ENCODE peak calls at places on chromosomes 6 and 20, in four cellular contexts. X, E, D and F are unnamed samples. For H3K4me1 and H3K36me3, the result is how much of the 10 kb centered on the place peaks cover.

GRCh38 chr6:36793296-36793912 is 45.8 kb downstream of the CPNE5 start:
- DNase-seq in X (no peak), E (no peak), D (no peak), F (no peak)

GRCh38 chr6:140415266-140415665 is 1040.8 kb upstream of the CITED2 start:
- DNase-seq in D (no peak), E (no peak), X (no peak), F (no peak)

GRCh38 chr20:45011108-45011526 is 44.8 kb downstream of the STK4 start:
- DNase-seq in E (peak), D (peak), X (peak), F (peak)

GRCh38 chr6:112027942-112028674 is 25.8 kb upstream of the CCN6 start:
- DNase-seq in E (peak), D (no peak), X (no peak), F (no peak)

GRCh38 chr20:19993937-19994667 is 23.1 kb upstream of the NAA20 start:
- DNase-seq in D (no peak), X (no peak), E (peak), F (no peak)

GRCh38 chr20:45629496-45630100 is at the start of gene WFDC10A:
- DNase-seq in D (peak), X (peak), E (peak), F (peak)

GRCh38 chr6:1336246-1336843 is 24.4 kb downstream of the FOXQ1 start:
- DNase-seq in E (peak), D (peak), X (peak), F (peak)

GRCh38 chr6:57109905-57110304 is 19.9 kb downstream of the ZNF451 start:
- DNase-seq in E (peak), X (no peak), D (no peak), F (no peak)

GRCh38 chr6:106618324-106618723 is 11.0 kb downstream of the RTN4IP1 start:
- DNase-seq in X (no peak), D (no peak), E (no peak), F (no peak)

DNA sequence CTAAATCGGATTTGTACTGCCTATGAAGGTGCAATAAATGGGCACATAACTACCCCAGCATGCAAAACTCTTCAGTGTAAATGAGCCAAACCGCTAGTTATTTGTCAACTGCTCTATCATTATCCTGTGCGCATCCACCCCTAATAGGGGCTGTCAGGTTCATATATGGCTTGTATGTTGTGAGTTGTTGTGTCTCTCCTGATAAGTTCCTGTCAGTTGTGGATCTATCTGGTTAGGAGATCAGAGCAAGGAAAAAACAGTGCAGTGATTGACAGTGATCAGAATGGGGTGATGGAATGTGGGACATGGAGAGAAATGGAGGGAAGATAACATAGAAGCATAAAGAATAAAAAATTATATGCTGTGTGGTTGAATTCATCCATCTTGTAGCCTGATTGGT is 686.9 kb upstream of the ID4 start:
- DNase-seq in D (no peak), E (no peak), X (no peak), F (no peak)
- H3K4me1 ChIP-seq in D (under half), E (under half), X (under half), F (under half)

DNA sequence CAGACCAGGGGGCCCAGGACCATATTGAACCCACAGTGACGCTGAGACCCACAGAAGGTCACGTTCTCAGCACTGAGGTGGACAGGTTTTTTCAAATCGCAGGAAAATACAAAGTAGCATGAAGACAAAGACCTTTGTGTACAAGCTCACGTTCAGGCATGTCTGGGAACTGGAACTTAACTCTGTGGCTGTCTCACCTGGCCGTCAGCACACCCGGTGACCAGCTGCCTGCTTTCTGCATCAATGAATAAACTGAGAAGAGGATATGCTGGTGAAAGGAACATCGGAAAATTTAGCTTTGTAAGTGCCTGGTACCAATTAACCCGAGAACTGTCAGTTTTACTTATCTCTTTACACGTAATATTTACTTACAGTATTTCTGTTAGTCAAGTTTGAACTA is 36.5 kb downstream of the WDR27 start:
- DNase-seq in X (no peak), E (no peak), D (no peak), F (no peak)
- H3K36me3 ChIP-seq in X (under half), E (under half), D (under half), F (under half)

DNA sequence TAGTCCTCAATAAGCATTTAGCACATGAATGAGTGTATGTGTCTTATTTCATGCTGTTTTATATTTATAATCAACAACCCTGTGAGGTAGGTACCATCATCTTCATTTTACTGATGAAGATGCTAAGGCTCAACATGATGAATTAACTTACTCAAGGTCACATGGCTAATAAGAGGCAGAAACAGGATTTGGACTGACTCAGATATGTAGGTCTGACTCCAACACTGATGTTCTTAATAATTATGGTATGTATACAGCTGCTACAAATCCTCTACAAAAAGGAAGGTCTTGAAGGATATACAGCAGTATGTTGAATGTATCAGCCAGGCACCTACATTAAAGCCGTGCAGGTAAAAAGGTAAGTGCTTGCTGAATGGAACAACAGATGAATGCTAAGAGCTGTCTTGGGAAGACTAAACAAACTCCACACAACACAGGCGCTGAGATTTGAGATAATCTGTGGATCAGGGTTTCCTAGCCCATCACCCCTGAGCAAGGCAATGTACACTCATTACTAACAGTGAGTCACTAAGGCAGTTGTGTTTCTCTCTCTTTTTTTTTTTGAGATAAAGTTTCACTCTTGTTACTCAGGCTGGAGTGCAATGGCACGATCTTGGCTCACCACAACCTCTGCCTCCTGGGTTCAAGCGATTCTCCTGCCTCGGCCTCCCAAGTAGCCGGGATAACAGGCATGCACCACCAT is 31.9 kb downstream of the TTI1 start:
- DNase-seq in X (no peak), E (peak), D (no peak), F (no peak)
- H3K27ac ChIP-seq in X (no peak), E (peak), D (no peak), F (no peak)

GRCh38 chr20:62633571-62634329 is 8.6 kb upstream of the SLCO4A1 start:
- DNase-seq in X (no peak), D (no peak), E (peak), F (no peak)
- H3K4me1 ChIP-seq in X (under half), D (under half), E (under half), F (under half)

GRCh38 chr6:127282184-127282583 is 15.5 kb downstream of the RNF146 start:
- DNase-seq in X (no peak), D (no peak), E (no peak), F (no peak)
- H3K36me3 ChIP-seq in X (under half), D (under half), E (half or more), F (under half)

GRCh38 chr20:21322921-21323321 is 19.8 kb downstream of the XRN2 start:
- DNase-seq in E (no peak), X (no peak), D (no peak), F (no peak)
- H3K27ac ChIP-seq in E (no peak), X (no peak), D (peak), F (no peak)

DNA sequence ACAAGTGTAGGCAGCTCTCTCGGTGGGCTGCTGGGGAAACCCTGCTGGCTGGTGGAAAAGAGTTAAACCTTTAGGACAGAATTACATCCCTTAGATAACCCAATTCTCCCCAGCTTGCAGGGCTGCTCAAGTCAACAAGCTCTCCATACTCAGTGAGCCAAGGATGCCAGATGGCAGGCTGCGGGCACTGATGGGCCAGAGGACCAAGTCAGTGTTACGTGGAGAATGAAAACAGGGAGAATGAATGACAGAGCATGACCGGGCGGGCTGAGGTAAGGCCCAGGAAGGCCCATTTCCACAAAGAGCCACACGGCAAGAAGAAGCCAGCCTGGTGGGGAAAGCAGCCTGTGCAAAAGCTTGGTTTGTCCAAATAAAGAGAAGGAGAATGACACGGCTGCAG is 58.7 kb upstream of the CD93 start:
- DNase-seq in X (no peak), D (no peak), E (no peak), F (peak)
- H3K4me1 ChIP-seq in X (under half), D (under half), E (under half), F (under half)

GRCh38 chr20:56637576-56637975 is 8.5 kb downstream of the TFAP2C start:
- DNase-seq in D (no peak), E (no peak), X (no peak), F (no peak)
- H3K36me3 ChIP-seq in D (under half), E (under half), X (under half), F (under half)